ENCODE peak calls at places on chromosomes 16 and 17, in five cellular contexts. K, V, U, S and N are unnamed samples.

GRCh38 chr17:77869041-77869595 is 89.4 kb upstream of the TNRC6C start:
- DNase-seq in K (peak; percentile 81), V (no peak), U (no peak), S (no peak), N (no peak)

GRCh38 chr16:77437859-77438258 is 3.0 kb upstream of the ADAMTS18 start:
- DNase-seq in K (no peak), V (no peak), U (no peak), S (peak; percentile 37), N (peak; percentile 21)

GRCh38 chr16:30131869-30132475 is 9.0 kb upstream of the MAPK3 start:
- DNase-seq in K (no peak), V (no peak), U (no peak), S (peak; percentile 38), N (no peak)

GRCh38 chr17:71287246-71287828 is 833.5 kb upstream of the SOX9 start:
- DNase-seq in K (no peak), V (no peak), U (no peak), S (no peak), N (no peak)

GRCh38 chr17:62948370-62948769 is 17.7 kb upstream of the TANC2 start:
- DNase-seq in K (no peak), V (no peak), U (no peak), S (no peak), N (peak; percentile 47)

GRCh38 chr17:66655861-66656260 is 179.1 kb upstream of the CACNG5 start:
- DNase-seq in K (no peak), V (peak; percentile 27), U (no peak), S (peak; percentile 49), N (no peak)

GRCh38 chr16:87960851-87961250 is 9.6 kb downstream of the BANP start:
- DNase-seq in K (no peak), V (no peak), U (no peak), S (no peak), N (no peak)

GRCh38 chr16:65490296-65490695 is 368.4 kb upstream of the CDH11 start:
- DNase-seq in K (no peak), V (no peak), U (no peak), S (no peak), N (no peak)

GRCh38 chr16:30457256-30457655 is 11.6 kb upstream of the SEPHS2 start:
- DNase-seq in K (no peak), V (no peak), U (peak; percentile 37), S (no peak), N (no peak)

GRCh38 chr17:64773386-64773835 is 111.3 kb upstream of the SMURF2 start:
- DNase-seq in K (no peak), V (no peak), U (no peak), S (no peak), N (no peak)
- H3K4me3 ChIP-seq in K (no peak overlapping the region), V (no peak overlapping the region), U (no peak overlapping the region), S (no peak overlapping the region), N (no peak overlapping the region)

GRCh38 chr16:67445913-67446907 is 15.3 kb downstream of the HSD11B2 start:
- DNase-seq in K (no peak), V (no peak), U (peak; percentile 59), S (no peak), N (no peak)
- TF ChIP-seq CTCF in K (no peak), V (no peak), U (peak; percentile 12), S (no peak), N (no peak)

DNA sequence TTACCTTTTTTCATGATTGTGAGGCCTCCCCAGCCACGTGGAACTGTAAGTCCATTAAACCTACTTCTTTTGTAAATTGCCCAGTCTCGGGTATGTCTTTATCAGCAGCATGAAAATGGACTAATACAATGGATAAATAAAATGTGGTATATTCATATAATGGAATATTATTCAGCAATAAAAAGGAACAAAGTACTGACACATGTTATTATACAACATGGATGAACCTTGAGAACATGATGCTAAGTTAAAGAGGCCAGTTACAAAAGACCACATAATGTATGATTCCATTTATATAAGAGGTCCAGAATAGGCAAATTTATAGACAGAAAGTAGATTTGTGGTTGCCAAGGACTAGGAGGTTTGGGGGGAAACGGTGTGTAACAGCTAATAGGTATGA is 5.3 kb downstream of the ERN1 start:
- DNase-seq in K (no peak), V (no peak), U (no peak), S (no peak), N (no peak)
- H3K4me3 ChIP-seq in K (no peak overlapping the region), V (no peak overlapping the region), U (no peak overlapping the region), S (no peak overlapping the region), N (no peak overlapping the region)

GRCh38 chr17:50950002-50950877 is 84.1 kb upstream of the TOB1 start:
- DNase-seq in K (peak; percentile 92), V (peak; percentile 61), U (peak; percentile 77), S (peak; percentile 89), N (peak; percentile 63)
- TF ChIP-seq CTCF in K (peak; percentile 83), V (peak; percentile 88), U (peak; percentile 89), S (peak; percentile 76), N (peak; percentile 73)

DNA sequence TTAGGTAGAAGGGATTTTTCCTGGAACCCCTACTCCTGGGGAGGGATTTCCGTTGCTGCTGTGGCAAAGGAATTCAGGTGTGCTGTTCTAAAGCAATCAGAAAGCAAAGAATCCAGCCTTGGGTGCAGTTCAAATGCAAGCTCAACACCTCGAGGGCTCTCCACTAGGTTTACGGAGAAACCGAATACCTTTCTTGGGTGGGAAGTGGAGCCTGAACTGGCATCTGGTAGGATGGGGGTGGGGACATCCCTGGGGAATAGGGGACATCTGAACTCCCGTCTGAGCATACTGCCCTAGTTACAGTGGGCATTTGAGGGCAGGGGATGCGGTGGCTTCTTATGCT is 1.5 kb downstream of the ARHGAP44 start:
- DNase-seq in K (no peak), V (no peak), U (no peak), S (no peak), N (no peak)
- H3K4me3 ChIP-seq in K (no peak overlapping the region), V (no peak overlapping the region), U (no peak overlapping the region), S (no peak overlapping the region), N (no peak overlapping the region)

GRCh38 chr17:73648543-73648820 is 4.2 kb upstream of the SDK2 start:
- DNase-seq in K (no peak), V (no peak), U (no peak), S (no peak), N (no peak)

GRCh38 chr17:73647331-73647730 is 3.1 kb upstream of the SDK2 start:
- DNase-seq in K (no peak), V (no peak), U (no peak), S (no peak), N (no peak)

GRCh38 chr17:73647767-73648542 is 3.7 kb upstream of the SDK2 start:
- DNase-seq in K (no peak), V (no peak), U (no peak), S (no peak), N (no peak)

GRCh38 chr17:73645050-73645871 is 1.0 kb upstream of the SDK2 start:
- DNase-seq in K (peak; percentile 91), V (no peak), U (peak; percentile 31), S (no peak), N (no peak)

DNA sequence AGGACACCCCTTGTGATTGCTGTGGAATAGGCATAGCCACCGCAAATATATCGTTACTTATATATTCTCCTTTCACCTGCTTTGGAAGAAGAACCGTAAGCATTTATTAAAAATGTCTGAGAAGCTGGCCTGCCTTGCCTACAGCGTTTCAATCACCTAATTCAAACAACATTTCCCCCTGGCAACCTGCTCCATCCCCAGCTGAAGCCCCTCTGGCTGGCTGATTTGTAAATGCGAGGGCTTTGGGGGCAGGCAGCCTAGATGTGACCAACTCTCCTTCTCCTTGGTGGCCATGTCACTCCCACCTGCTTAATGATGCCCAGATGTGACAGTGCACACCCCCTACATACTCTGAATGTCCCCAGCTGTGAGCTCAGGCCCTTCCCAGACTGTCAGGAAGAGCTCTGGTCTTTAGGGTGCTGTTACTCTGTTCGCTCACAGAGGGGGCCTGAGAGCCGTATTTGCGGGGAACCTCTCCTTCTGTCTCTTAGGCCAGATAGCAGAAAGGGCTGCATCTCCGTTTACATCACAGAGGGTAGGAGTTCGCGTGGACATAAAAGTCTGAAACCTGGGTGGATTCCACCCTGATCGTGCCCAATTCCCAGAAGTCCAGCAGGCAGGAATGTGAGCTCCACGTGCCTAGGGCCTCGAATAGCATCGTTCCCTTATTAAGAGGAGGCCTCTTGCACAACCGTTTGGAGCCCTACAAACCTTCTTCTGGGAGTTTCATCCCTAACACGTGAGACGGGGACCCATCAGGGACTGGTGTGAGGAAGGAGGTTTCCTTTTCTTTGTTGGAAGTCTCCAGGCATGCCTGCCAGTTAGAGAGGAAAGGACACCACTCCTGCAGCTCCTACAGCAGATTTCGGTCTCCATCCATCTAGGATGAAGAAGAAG is 2.4 kb upstream of the SDK2 start:
- DNase-seq in K (no peak), V (no peak), U (no peak), S (no peak), N (no peak)
- TF ChIP-seq CTCF in K (no peak), V (no peak), U (peak; percentile 19), S (no peak), N (peak; percentile 1)

GRCh38 chr17:40097087-40097486 is 3.3 kb downstream of the NR1D1 start:
- DNase-seq in K (no peak), V (no peak), U (no peak), S (no peak), N (no peak)
- H3K4me3 ChIP-seq in K (no peak overlapping the region), V (peak overlapping the region; percentile 10), U (peak overlapping the region; percentile 86), S (peak overlapping the region; percentile 69), N (no peak overlapping the region)

DNA sequence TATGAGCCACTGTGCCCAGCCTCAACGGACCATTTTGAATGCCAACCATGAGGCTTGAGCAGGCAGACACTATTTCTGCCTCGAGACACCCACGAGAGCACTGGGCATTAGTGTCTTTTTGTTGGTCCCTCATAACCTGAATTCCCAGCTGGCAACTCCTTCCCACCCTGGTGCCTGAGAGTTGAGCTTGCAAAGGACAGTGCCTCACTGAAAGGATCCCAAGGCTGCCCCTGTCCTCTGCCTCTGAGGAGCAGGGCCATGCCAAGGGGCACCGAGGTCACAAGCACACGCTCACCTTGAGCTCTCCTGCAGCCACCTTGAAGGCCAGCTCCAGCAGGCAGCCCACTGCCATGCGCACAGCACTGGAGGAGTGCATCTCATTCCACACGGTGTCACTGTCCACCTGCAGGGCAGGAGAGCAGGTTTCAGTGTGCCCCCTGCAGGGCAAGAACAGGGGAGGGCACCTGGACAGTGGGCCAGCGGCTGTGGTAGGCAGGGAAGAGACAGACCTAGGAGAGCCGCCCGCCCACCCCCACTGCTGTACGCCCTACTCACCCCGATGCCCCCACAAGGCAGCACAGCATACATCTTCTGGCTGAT is 12.8 kb downstream of the G6PC3 start:
- DNase-seq in K (no peak), V (no peak), U (no peak), S (no peak), N (no peak)
- TF ChIP-seq CTCF in K (no peak), V (peak; percentile 29), U (peak; percentile 28), S (no peak), N (peak; percentile 43)